ENCODE peak calls at places on chromosomes 13 and 19, in five cellular contexts. K, V, G, J and D are unnamed samples.

GRCh38 chr19:41705393-41706174 is 2.8 kb upstream of the CEACAM5 start:
- DNase-seq in V (peak; percentile 41), G (peak; percentile 77), J (peak; percentile 22), K (peak; percentile 42), D (no peak)

GRCh38 chr13:40076765-40077362 is 421.4 kb downstream of the COG6 start:
- DNase-seq in V (no peak), G (no peak), J (no peak), K (no peak), D (no peak)

GRCh38 chr13:44679602-44680001 is 103.5 kb upstream of the TSC22D1 start:
- DNase-seq in J (no peak), K (no peak), V (no peak), G (no peak), D (no peak)

GRCh38 chr19:8116437-8117293 is 32.7 kb downstream of the FBN3 start:
- DNase-seq in K (no peak), G (peak; percentile 17), V (no peak), J (no peak), D (no peak)

GRCh38 chr19:16324384-16325160 is at the start of gene KLF2:
- DNase-seq in G (peak; percentile 87), J (peak; percentile 49), V (peak; percentile 96), K (peak; percentile 97), D (peak; percentile 96)

GRCh38 chr13:23718916-23719470 is 148.8 kb downstream of the TNFRSF19 start:
- DNase-seq in V (no peak), G (no peak), K (no peak), J (no peak), D (no peak)

GRCh38 chr19:15251010-15251748 is 18.9 kb upstream of the EPHX3 start:
- DNase-seq in G (no peak), J (no peak), V (no peak), K (peak; percentile 90), D (peak; percentile 69)

GRCh38 chr13:109955598-109955997 is 169.2 kb upstream of the IRS2 start:
- DNase-seq in K (no peak), J (no peak), G (no peak), V (no peak), D (no peak)

GRCh38 chr19:16266586-16266942 is 58.1 kb upstream of the KLF2 start:
- DNase-seq in J (no peak), K (no peak), G (no peak), V (peak; percentile 60), D (no peak)

GRCh38 chr19:8663920-8664670 is 33.7 kb downstream of the NFILZ start:
- DNase-seq in V (peak; percentile 25), K (no peak), G (no peak), J (no peak), D (no peak)

GRCh38 chr13:40813662-40814454 is 24.4 kb downstream of the SLC25A15 start:
- DNase-seq in G (no peak), J (peak; percentile 35), V (peak; percentile 15), K (no peak), D (peak; percentile 43)

GRCh38 chr13:39159971-39160370 is 121.7 kb downstream of the NHLRC3 start:
- DNase-seq in K (no peak), J (no peak), G (no peak), V (no peak), D (no peak)

GRCh38 chr13:41054919-41055619 is 6.2 kb upstream of the WBP4 start:
- DNase-seq in V (no peak), J (peak; percentile 62), G (no peak), K (no peak), D (no peak)

GRCh38 chr19:30344446-30345425 is 27.4 kb upstream of the ZNF536 start:
- DNase-seq in G (no peak), V (no peak), J (no peak), K (no peak), D (no peak)

GRCh38 chr19:39641773-39642172 is 13.9 kb upstream of the LGALS16 start:
- DNase-seq in K (no peak), G (no peak), J (no peak), V (no peak), D (no peak)

GRCh38 chr19:57888107-57888493 is 737 bp downstream of the ZNF814 start:
- DNase-seq in K (no peak), J (no peak), G (peak; percentile 19), V (no peak), D (no peak)